ENCODE peak calls at places on chromosomes 12 and 14, in eight cellular contexts. I is cardiac fibroblast, G is choroid plexus epithelial cell, Z is uterus, D is left ventricle myocardium inferior, U is endodermal cell, H is lower leg skin, X is ovary. K is an unnamed sample.

GRCh38 chr14:90900712-90901111 is 84.5 kb upstream of the TTC7B start:
- DNase-seq in I (peak), X (no peak), U (no peak), Z (no peak), H (no peak), D (no peak), G (peak), K (peak)

GRCh38 chr12:29769162-29769820 is 14.5 kb downstream of the TMTC1 start:
- DNase-seq in Z (no peak), D (no peak), I (peak), U (no peak), X (no peak), G (peak), H (peak), K (peak)

GRCh38 chr14:100662850-100663527 is 63.7 kb upstream of the DLK1 start:
- DNase-seq in H (peak), G (peak), U (peak), D (peak), Z (peak), I (peak), X (peak), K (peak)

GRCh38 chr12:20400003-20400402 is 31.7 kb downstream of the PDE3A start:
- DNase-seq in D (no peak), G (no peak), H (no peak), X (no peak), I (no peak), Z (no peak), U (no peak), K (no peak)

GRCh38 chr14:102629700-102630365 is 37.4 kb downstream of the RCOR1 start:
- DNase-seq in D (no peak), X (no peak), Z (no peak), U (peak), I (no peak), G (peak), H (no peak), K (peak)

GRCh38 chr12:121628037-121628436 is 1.7 kb downstream of the ORAI1 start:
- DNase-seq in D (no peak), Z (no peak), H (no peak), G (no peak), U (no peak), X (peak), I (peak), K (no peak)

GRCh38 chr14:99383457-99384428 is 96.9 kb downstream of the SETD3 start:
- DNase-seq in H (no peak), Z (no peak), U (peak), G (no peak), X (no peak), D (no peak), I (no peak), K (no peak)

GRCh38 chr12:6752181-6752930 is 585 bp downstream of the MLF2 start:
- DNase-seq in G (peak), H (peak), Z (peak), D (peak), X (no peak), I (peak), U (peak), K (peak)

GRCh38 chr12:106602071-106602470 is 19.3 kb downstream of the RFX4 start:
- DNase-seq in U (no peak), X (no peak), H (no peak), D (no peak), G (no peak), I (no peak), Z (no peak), K (no peak)

GRCh38 chr12:82574191-82574590 is 112.5 kb upstream of the TMTC2 start:
- DNase-seq in X (no peak), G (no peak), H (no peak), U (no peak), I (no peak), D (no peak), Z (no peak), K (no peak)

GRCh38 chr12:91413591-91413990 is 231.0 kb upstream of the DCN start:
- DNase-seq in G (peak), H (peak), D (no peak), Z (no peak), U (no peak), I (peak), X (no peak), K (peak)

GRCh38 chr12:18723752-18724151 is 14.1 kb downstream of the PLCZ1 start:
- DNase-seq in G (peak), U (no peak), D (no peak), Z (no peak), X (no peak), H (no peak), I (peak), K (peak)

GRCh38 chr14:95614335-95614734 is 71.9 kb upstream of the TCL1B start:
- DNase-seq in D (no peak), U (no peak), G (no peak), Z (no peak), X (no peak), H (no peak), I (no peak), K (no peak)

GRCh38 chr12:88472775-88473174 is 107.5 kb downstream of the KITLG start:
- DNase-seq in X (no peak), Z (no peak), U (no peak), I (no peak), G (peak), H (no peak), D (no peak), K (peak)

GRCh38 chr12:88377973-88378372 is 202.3 kb downstream of the KITLG start:
- DNase-seq in G (no peak), D (no peak), I (no peak), Z (no peak), H (no peak), U (no peak), X (no peak), K (no peak)

GRCh38 chr12:100868487-100868886 is 73.9 kb downstream of the ANO4 start:
- DNase-seq in H (no peak), I (peak), Z (no peak), D (no peak), G (peak), U (no peak), X (no peak), K (peak)

GRCh38 chr12:124764451-124764850 is 99.2 kb downstream of the SCARB1 start:
- DNase-seq in D (peak), U (peak), H (no peak), Z (no peak), G (peak), I (peak), X (no peak), K (peak)

DNA sequence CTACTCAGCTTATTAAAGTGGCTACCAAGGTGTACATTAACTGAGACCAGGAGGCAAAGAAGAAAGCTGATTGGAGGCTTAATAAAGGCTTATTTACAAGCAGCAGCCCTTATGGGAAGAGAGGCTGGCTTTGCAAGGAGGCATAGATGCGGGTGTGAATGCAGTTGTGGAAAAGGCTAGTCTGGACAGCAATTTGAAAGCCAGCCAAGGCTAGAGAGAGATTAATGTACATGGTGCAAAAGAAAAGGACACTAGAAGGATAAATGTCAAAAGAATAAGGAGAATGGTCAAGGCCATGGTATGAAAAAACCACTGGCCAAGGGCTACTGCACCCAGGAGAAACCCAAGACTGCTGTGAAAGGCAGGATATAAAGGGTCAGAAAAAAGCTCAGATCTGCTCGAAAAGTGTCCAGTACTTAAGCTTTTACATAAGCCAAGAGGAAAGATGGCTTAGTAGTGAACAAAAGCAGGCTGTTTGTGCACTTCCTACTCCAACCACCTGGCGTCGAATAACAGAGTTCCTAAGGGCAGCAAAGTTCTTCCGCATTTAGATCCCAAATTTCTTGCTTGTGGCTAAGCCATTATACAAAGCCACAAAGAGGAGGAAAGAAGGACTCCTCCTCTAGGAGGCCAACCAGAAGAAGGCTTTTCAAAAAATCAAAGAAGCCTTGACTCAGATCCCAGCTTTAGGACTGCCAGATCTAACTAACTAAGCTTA is 24.0 kb downstream of the KLRK1 start:
- DNase-seq in D (no peak), U (peak), H (no peak), Z (no peak), G (peak), I (peak), X (no peak), K (peak)
- TF ChIP-seq CTCF in D (peak), U (peak), H (no peak), Z (peak), G (peak), I (peak), X (no peak), K (peak)

DNA sequence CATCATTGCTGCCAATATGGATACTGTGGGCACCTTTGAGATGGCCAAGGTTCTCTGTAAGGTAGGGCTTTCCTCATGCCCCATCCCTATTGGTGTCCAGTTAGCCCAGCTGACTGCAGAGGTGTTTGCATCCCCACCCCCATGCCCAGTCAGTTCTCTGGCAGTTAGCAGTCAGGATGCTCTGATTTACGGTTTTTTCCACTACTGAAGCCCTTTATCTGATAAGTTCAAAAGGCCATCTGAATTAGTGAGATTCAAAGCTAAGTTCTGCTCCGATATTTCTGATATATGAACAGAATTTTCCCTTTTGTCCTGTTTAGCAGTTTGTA is 773 bp downstream of the GMPR2 start:
- DNase-seq in Z (no peak), U (peak), I (no peak), H (no peak), G (no peak), X (no peak), D (no peak), K (no peak)
- H3K4me3 ChIP-seq in Z (no peak), U (peak), I (peak), H (no peak), G (peak), X (peak), D (peak), K (peak)

GRCh38 chr12:51534216-51534615 is 56.8 kb upstream of the SCN8A start:
- DNase-seq in U (no peak), X (no peak), G (no peak), H (no peak), Z (no peak), D (no peak), I (no peak), K (no peak)
- TF ChIP-seq CTCF in U (no peak), X (no peak), G (no peak), H (no peak), Z (no peak), D (no peak), I (no peak), K (no peak)

GRCh38 chr14:70640938-70641547 is 673 bp upstream of the TTC9 start:
- DNase-seq in H (no peak), D (no peak), G (peak), I (no peak), Z (peak), X (no peak), U (peak), K (no peak)

GRCh38 chr14:70638416-70638815 is 3.3 kb upstream of the TTC9 start:
- DNase-seq in U (no peak), I (no peak), D (no peak), G (no peak), X (no peak), Z (no peak), H (no peak), K (no peak)

GRCh38 chr14:70642313-70643235 is 858 bp downstream of the TTC9 start:
- DNase-seq in X (no peak), G (no peak), U (peak), Z (no peak), D (no peak), H (no peak), I (no peak), K (no peak)

GRCh38 chr14:70644016-70644415 is 2.3 kb downstream of the TTC9 start:
- DNase-seq in Z (no peak), H (no peak), X (no peak), D (no peak), U (no peak), G (no peak), I (no peak), K (no peak)

GRCh38 chr14:70641548-70642312 is at the start of gene TTC9:
- DNase-seq in G (no peak), U (peak), H (no peak), I (peak), X (no peak), D (peak), Z (no peak), K (no peak)
- H3K4me3 ChIP-seq in G (peak), U (peak), H (peak), I (peak), X (peak), D (peak), Z (peak), K (peak)

GRCh38 chr12:102302553-102302952 is 104.9 kb upstream of the PMCH start:
- DNase-seq in H (no peak), X (no peak), I (no peak), Z (no peak), U (no peak), D (no peak), G (no peak), K (no peak)

GRCh38 chr12:102298022-102298421 is 100.4 kb upstream of the PMCH start:
- DNase-seq in G (peak), H (no peak), U (no peak), I (peak), Z (no peak), D (no peak), X (no peak), K (peak)

GRCh38 chr12:102301547-102301946 is 103.9 kb upstream of the PMCH start:
- DNase-seq in H (no peak), D (no peak), G (no peak), Z (no peak), U (no peak), I (no peak), X (no peak), K (no peak)

GRCh38 chr12:102299731-102300130 is 102.1 kb upstream of the PMCH start:
- DNase-seq in G (no peak), Z (no peak), H (no peak), X (no peak), D (no peak), I (no peak), U (no peak), K (peak)

DNA sequence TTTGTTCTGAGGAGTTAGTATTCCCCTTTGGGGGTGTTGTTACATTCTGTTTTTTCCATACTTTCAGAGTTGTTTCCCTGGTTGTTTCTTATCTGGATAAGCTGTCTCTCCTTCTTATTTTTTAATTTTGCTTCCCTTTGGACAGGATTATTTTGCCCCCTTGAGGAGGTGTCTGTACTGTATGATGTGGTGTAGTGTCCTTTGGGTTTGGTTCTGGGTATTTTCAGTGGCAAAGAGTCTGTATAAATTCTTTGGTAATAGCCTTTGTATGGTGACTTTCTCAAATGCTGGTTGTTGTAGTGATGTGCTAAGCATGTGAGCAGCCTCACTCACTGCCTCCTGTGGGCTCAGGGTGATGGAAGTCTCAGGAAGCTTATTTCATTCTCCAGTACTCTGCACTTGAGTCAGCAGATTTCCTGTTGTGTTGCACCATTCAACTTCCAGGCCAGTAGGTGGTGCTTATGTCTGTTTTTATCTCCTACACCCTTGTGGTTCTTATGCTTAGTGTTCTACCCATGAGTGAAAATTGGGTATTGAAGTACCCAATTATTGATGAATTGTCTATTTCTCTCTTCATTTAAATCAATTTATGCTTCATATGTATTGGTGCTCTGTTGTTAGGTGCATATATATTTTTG is 103.3 kb upstream of the PMCH start:
- DNase-seq in H (no peak), D (no peak), I (peak), X (no peak), Z (no peak), U (peak), G (peak), K (peak)
- TF ChIP-seq CTCF in H (no peak), D (peak), I (peak), X (no peak), Z (no peak), U (peak), G (peak), K (peak)

GRCh38 chr14:70658899-70659298 is 17.2 kb downstream of the TTC9 start:
- DNase-seq in Z (no peak), H (no peak), U (no peak), I (no peak), D (no peak), G (no peak), X (no peak), K (no peak)
- H3K4me3 ChIP-seq in Z (no peak), H (no peak), U (no peak), I (no peak), D (no peak), G (no peak), X (no peak), K (no peak)

GRCh38 chr12:119274636-119275065 is 59.9 kb upstream of the CCDC60 start:
- DNase-seq in H (no peak), G (no peak), U (no peak), I (no peak), Z (no peak), X (no peak), D (no peak), K (no peak)
- TF ChIP-seq CTCF in H (no peak), G (no peak), U (peak), I (no peak), Z (no peak), X (no peak), D (peak), K (no peak)